ENCODE peak calls at places on chromosomes 2 and 18, in four cellular contexts. B is PC-9, C is K562, D is heart left ventricle. Y is an unnamed sample.
A peak's percentile ranks its signal among the peaks of the same experiment; 100 is the strongest.

GRCh38 chr18:50886914-50887313 is 8.0 kb downstream of the ME2 start:
- DNase-seq in B (no peak), C (no peak), D (no peak), Y (no peak)

GRCh38 chr2:69026026-69026425 is 13.0 kb downstream of the ANTXR1 start:
- DNase-seq in B (peak; percentile 11), C (peak; percentile 68), D (peak; percentile 27), Y (peak; percentile 87)

GRCh38 chr2:97919858-97920257 is 75.9 kb downstream of the TMEM131 start:
- DNase-seq in B (no peak), C (no peak), D (no peak), Y (no peak)

GRCh38 chr2:84481702-84482101 is 22.6 kb upstream of the SUCLG1 start:
- DNase-seq in B (no peak), C (no peak), D (no peak), Y (no peak)

GRCh38 chr18:13726972-13727331 is 479 bp downstream of the RNMT start:
- DNase-seq in B (peak; percentile 51), C (peak; percentile 56), D (no peak), Y (peak; percentile 93)

GRCh38 chr2:216108310-216108966 is 710 bp upstream of the XRCC5 start:
- DNase-seq in B (no peak), C (peak; percentile 62), D (no peak), Y (no peak)

GRCh38 chr18:79799619-79800352 is 2.0 kb downstream of the KCNG2 start:
- DNase-seq in B (no peak), C (no peak), D (no peak), Y (no peak)

GRCh38 chr2:176675557-176676256 is 406.5 kb downstream of the MTX2 start:
- DNase-seq in B (no peak), C (no peak), D (no peak), Y (no peak)

GRCh38 chr2:31228717-31229116 is 5.2 kb upstream of the EHD3 start:
- DNase-seq in B (no peak), C (no peak), D (no peak), Y (no peak)

GRCh38 chr2:202038471-202039277 is 5.0 kb downstream of the FZD7 start:
- DNase-seq in B (peak; percentile 57), C (peak; percentile 66), D (peak; percentile 26), Y (no peak)

GRCh38 chr18:49845629-49846252 is 32.4 kb upstream of the ACAA2 start:
- DNase-seq in B (no peak), C (no peak), D (peak; percentile 35), Y (peak; percentile 77)

GRCh38 chr2:102357975-102358374 is 2.4 kb downstream of the IL18R1 start:
- DNase-seq in B (no peak), C (no peak), D (no peak), Y (no peak)

GRCh38 chr2:100853909-100854810 is 34.2 kb downstream of the NPAS2 start:
- DNase-seq in B (peak; percentile 51), C (no peak), D (no peak), Y (no peak)
- H3K4me1 ChIP-seq in B (peaks cover 83% of the 10 kb centered on the region), C (no peaks in the 10 kb centered on the region), D (no peaks in the 10 kb centered on the region), Y (no peaks in the 10 kb centered on the region)

GRCh38 chr2:169933124-169933711 is 106.0 kb downstream of the UBR3 start:
- DNase-seq in B (no peak), C (peak; percentile 65), D (no peak), Y (no peak)
- TF ChIP-seq CTCF in B (peak; percentile 72), C (peak; percentile 95), D (peak; percentile 60), Y (peak; percentile 52)

GRCh38 chr2:43043471-43043870 is 182.9 kb downstream of the ZFP36L2 start:
- DNase-seq in B (no peak), C (no peak), D (no peak), Y (no peak)

GRCh38 chr2:43041167-43041566 is 185.2 kb downstream of the ZFP36L2 start:
- DNase-seq in B (peak; percentile 64), C (peak; percentile 68), D (no peak), Y (no peak)

GRCh38 chr2:43040084-43040854 is 186.1 kb downstream of the ZFP36L2 start:
- DNase-seq in B (no peak), C (peak; percentile 78), D (no peak), Y (no peak)

GRCh38 chr2:43039376-43040080 is 186.9 kb downstream of the ZFP36L2 start:
- DNase-seq in B (no peak), C (no peak), D (no peak), Y (no peak)

DNA sequence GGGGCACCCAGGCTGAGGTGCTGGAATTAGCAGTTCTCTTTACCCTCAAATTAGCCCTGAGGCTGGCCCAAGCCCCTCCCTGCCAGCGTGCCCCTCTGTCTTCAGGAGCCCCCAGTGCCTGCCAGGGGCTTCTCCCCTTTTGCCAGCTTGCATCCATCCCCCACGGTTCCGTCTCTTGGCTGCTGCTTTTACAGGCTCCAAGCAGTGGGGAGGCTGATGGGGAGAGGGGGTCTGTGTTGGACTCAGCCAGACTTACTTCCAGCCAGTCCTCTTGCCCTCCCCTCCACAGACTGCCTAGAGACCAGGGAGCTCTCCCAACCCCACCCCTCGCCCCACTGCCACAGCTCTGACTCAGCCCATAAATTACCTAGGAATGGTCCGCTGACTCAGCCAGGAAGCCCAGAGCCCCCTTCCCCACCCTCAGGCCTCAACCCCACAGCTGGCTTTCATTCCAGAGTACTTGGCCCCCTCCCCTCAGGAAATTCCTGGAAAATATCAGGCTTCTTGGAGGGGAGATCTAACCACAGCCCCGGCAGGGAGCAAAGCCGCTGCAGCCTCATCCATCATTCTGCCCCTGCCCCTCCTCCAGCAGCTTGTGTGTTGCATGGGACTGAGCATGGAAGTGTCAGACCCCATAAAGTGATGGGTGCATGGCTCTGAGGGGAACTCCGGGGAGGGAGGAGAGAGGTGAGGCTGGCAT is 184.6 kb downstream of the ZFP36L2 start:
- DNase-seq in B (peak; percentile 93), C (peak; percentile 91), D (no peak), Y (no peak)
- H3K4me1 ChIP-seq in B (peaks cover 79% of the 10 kb centered on the region), C (peaks cover 56% of the 10 kb centered on the region), D (no peaks in the 10 kb centered on the region), Y (peaks cover 16% of the 10 kb centered on the region)

DNA sequence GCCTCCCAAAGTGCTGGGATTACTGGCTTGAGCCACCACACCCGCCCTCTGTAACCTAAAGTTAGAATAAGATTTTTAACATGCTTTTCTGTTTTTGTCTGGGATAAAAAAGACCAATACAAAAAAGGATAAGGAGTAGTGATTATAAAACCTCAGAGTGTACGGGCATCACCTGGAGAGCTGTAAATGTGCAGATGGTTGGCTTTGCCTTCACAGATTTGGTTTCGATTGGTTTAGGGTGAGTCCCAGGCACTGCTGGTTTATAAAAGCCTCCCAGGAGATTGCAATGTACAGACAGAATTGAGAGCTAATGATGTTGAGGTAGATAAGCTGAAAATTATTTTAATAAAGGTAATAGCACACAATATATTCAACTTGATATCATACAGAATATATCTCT is 289.7 kb upstream of the FSHR start:
- DNase-seq in B (no peak), C (no peak), D (no peak), Y (no peak)
- TF ChIP-seq CTCF in B (no peak), C (no peak), D (no peak), Y (no peak)

DNA sequence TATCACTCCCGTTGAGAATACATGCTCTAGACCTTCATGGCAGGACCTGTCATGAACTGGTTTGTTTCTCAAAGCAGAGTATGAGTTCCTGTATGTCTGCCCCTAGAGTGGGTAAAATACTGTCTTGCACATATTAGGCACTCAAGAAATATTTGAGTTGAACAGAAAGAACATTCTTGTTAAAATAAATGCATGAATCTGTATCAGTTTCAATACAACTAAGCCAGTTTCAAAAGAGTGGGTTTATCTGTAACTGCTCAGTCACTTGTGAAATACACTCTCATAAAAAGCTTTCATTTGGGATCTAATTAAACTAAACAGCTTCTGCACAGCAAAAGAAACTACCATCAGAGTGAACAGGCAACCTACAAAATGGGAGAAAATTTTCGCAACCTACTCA is 69.2 kb downstream of the RFTN2 start:
- DNase-seq in B (no peak), C (no peak), D (no peak), Y (no peak)
- H3K4me1 ChIP-seq in B (no peaks in the 10 kb centered on the region), C (no peaks in the 10 kb centered on the region), D (no peaks in the 10 kb centered on the region), Y (no peaks in the 10 kb centered on the region)

GRCh38 chr2:75574106-75574505 is 13.4 kb upstream of the EVA1A start:
- DNase-seq in B (no peak), C (no peak), D (no peak), Y (no peak)
- TF ChIP-seq CTCF in B (peak; percentile 51), C (no peak), D (no peak), Y (no peak)

DNA sequence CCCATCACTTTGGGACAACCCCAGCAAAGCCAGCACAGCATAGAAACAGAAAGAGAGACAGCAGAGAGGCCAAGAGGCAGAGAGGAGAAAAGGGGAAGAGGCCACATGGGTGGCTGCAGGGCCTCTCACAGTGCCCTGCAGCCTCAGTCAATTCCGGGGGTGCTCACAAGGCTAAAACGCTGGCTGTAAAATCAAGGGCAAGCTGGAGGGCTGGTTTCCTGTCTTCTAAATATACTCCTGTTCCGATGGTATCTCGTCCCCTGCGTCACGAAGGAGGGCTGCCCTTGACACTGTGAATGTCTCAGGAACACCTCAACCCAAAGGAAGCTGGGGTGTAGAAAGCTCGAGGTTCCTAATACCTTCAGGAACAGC is 166.5 kb upstream of the ID2 start:
- DNase-seq in B (no peak), C (no peak), D (peak; percentile 45), Y (no peak)
- H3K4me1 ChIP-seq in B (no peaks in the 10 kb centered on the region), C (no peaks in the 10 kb centered on the region), D (no peaks in the 10 kb centered on the region), Y (no peaks in the 10 kb centered on the region)

GRCh38 chr2:40178171-40178778 is 273.6 kb downstream of the SLC8A1 start:
- DNase-seq in B (no peak), C (no peak), D (no peak), Y (no peak)
- TF ChIP-seq CTCF in B (no peak), C (no peak), D (no peak), Y (no peak)

DNA sequence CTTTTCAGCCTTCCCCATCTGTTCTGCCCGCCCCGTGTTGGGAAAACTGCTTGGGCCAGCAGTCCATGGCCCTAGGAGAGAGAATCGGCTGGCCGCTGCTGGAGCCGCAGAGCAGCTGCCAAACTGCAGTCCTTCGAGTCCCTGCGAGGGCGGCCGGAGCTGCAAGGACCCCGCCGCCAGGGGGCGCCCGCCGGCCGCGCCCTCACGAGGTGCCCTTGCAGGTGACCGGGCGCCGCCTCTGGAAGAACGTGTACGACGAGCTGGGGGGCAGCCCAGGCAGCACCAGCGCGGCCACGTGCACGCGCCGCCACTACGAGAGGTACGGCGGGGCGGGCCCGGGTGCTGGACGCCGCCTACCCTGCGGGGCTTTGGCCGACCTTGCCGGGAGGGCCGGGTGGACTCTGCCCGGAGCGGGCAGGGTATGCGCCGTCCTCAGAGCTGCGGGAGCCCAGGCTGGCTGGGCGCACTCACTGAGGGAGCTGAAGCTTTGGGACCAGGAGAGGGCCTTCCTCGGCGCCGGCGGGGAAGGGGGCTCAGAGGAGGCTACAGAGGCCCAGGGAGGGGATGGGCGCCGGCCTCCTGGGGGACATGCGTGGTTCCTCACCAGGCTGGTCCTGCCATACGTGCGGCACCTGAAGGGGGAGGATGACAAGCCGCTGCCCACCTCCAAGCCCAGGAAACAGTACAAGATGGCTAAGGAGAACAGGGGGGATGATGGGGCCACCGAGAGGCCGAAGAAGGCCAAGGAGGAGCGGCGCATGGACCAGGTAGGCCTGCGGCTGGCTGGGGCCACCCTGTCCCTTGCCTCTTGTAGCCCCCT is 13.6 kb downstream of the ARID5A start:
- DNase-seq in B (peak; percentile 65), C (peak; percentile 82), D (no peak), Y (no peak)
- H3K4me1 ChIP-seq in B (peaks cover 8% of the 10 kb centered on the region), C (no peaks in the 10 kb centered on the region), D (no peaks in the 10 kb centered on the region), Y (peaks cover 17% of the 10 kb centered on the region)

DNA sequence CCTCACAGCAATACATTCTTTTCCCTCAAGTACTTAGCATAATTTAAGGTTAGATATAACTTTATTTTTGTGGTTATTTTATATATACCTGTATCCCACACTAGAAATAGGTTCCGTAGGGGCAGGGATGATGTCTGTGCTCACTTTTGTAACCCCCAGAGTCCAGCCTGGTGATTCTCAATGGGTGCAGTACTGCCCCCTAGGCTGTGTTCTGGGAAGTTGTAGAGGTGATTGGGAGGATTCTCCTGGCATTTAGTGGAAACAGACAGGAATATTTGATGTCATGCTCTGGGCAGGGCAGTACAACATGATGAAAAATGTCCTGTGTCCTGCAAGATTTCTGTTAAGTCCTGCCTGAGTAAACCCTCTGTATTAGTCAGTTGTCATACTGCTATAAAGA is 333.3 kb downstream of the PLCL1 start:
- DNase-seq in B (no peak), C (no peak), D (no peak), Y (no peak)
- TF ChIP-seq CTCF in B (no peak), C (no peak), D (no peak), Y (no peak)